ENCODE peak calls at places on chromosomes 13 and 19, in six cellular contexts. One of them, this sample, is unnamed.

GRCh38 chr19:16381756-16382401 is 57.3 kb downstream of the KLF2 start:
- DNase-seq in mammary epithelial cell: no peak
- DNase-seq in ascending aorta: peak; percentile 94
- DNase-seq in pancreas: no peak
- DNase-seq in IMR-90: no peak
- DNase-seq in CD8-positive, alpha-beta T cell: no peak
- DNase-seq in this sample: peak; percentile 97

GRCh38 chr19:35797663-35798062 is 15.0 kb downstream of the PRODH2 start:
- DNase-seq in mammary epithelial cell: no peak
- DNase-seq in ascending aorta: no peak
- DNase-seq in pancreas: no peak
- DNase-seq in IMR-90: no peak
- DNase-seq in CD8-positive, alpha-beta T cell: no peak
- DNase-seq in this sample: no peak

GRCh38 chr19:58581227-58582141 is 8.3 kb upstream of the MZF1 start:
- DNase-seq in mammary epithelial cell: peak; percentile 72
- DNase-seq in ascending aorta: peak; percentile 49
- DNase-seq in pancreas: peak; percentile 68
- DNase-seq in IMR-90: peak; percentile 91
- DNase-seq in CD8-positive, alpha-beta T cell: peak; percentile 92
- DNase-seq in this sample: peak; percentile 93

GRCh38 chr19:14061751-14062557 is at the start of gene PALM3:
- DNase-seq in mammary epithelial cell: no peak
- DNase-seq in ascending aorta: no peak
- DNase-seq in pancreas: peak; percentile 95
- DNase-seq in IMR-90: no peak
- DNase-seq in CD8-positive, alpha-beta T cell: no peak
- DNase-seq in this sample: no peak

GRCh38 chr19:41792513-41793413 is 3.6 kb upstream of the CEACAM3 start:
- DNase-seq in mammary epithelial cell: peak; percentile 35
- DNase-seq in ascending aorta: no peak
- DNase-seq in pancreas: peak; percentile 27
- DNase-seq in IMR-90: peak; percentile 36
- DNase-seq in CD8-positive, alpha-beta T cell: peak; percentile 69
- DNase-seq in this sample: peak; percentile 58

GRCh38 chr19:29271911-29272310 is 59.0 kb upstream of the UQCRFS1 start:
- DNase-seq in mammary epithelial cell: no peak
- DNase-seq in ascending aorta: no peak
- DNase-seq in pancreas: no peak
- DNase-seq in IMR-90: no peak
- DNase-seq in CD8-positive, alpha-beta T cell: no peak
- DNase-seq in this sample: no peak

GRCh38 chr13:45472171-45472705 is 7.5 kb downstream of the COG3 start:
- DNase-seq in mammary epithelial cell: no peak
- DNase-seq in ascending aorta: no peak
- DNase-seq in pancreas: no peak
- DNase-seq in IMR-90: peak; percentile 20
- DNase-seq in CD8-positive, alpha-beta T cell: no peak
- DNase-seq in this sample: no peak

GRCh38 chr19:14347999-14348889 is 33.0 kb upstream of the ADGRE5 start:
- DNase-seq in mammary epithelial cell: peak; percentile 26
- DNase-seq in ascending aorta: no peak
- DNase-seq in pancreas: peak; percentile 25
- DNase-seq in IMR-90: no peak
- DNase-seq in CD8-positive, alpha-beta T cell: peak; percentile 72
- DNase-seq in this sample: peak; percentile 80

GRCh38 chr13:57996717-57997116 is 365.2 kb downstream of the PCDH17 start:
- DNase-seq in mammary epithelial cell: no peak
- DNase-seq in ascending aorta: no peak
- DNase-seq in pancreas: no peak
- DNase-seq in IMR-90: no peak
- DNase-seq in CD8-positive, alpha-beta T cell: no peak
- DNase-seq in this sample: no peak

GRCh38 chr19:23522431-23522830 is 127.2 kb upstream of the ZNF91 start:
- DNase-seq in mammary epithelial cell: peak; percentile 66
- DNase-seq in ascending aorta: no peak
- DNase-seq in pancreas: no peak
- DNase-seq in IMR-90: no peak
- DNase-seq in CD8-positive, alpha-beta T cell: no peak
- DNase-seq in this sample: no peak

GRCh38 chr19:34644991-34645461 is 31.9 kb downstream of the SCGB2B2 start:
- DNase-seq in mammary epithelial cell: no peak
- DNase-seq in ascending aorta: no peak
- DNase-seq in pancreas: no peak
- DNase-seq in IMR-90: no peak
- DNase-seq in CD8-positive, alpha-beta T cell: no peak
- DNase-seq in this sample: no peak

GRCh38 chr13:48555441-48555840 is 22.6 kb upstream of the RCBTB2 start:
- DNase-seq in mammary epithelial cell: no peak
- DNase-seq in ascending aorta: no peak
- DNase-seq in pancreas: no peak
- DNase-seq in IMR-90: no peak
- DNase-seq in CD8-positive, alpha-beta T cell: no peak
- DNase-seq in this sample: no peak

GRCh38 chr13:110829486-110829885 is 85.4 kb downstream of the ANKRD10 start:
- DNase-seq in mammary epithelial cell: no peak
- DNase-seq in ascending aorta: no peak
- DNase-seq in pancreas: no peak
- DNase-seq in IMR-90: no peak
- DNase-seq in CD8-positive, alpha-beta T cell: no peak
- DNase-seq in this sample: no peak

DNA sequence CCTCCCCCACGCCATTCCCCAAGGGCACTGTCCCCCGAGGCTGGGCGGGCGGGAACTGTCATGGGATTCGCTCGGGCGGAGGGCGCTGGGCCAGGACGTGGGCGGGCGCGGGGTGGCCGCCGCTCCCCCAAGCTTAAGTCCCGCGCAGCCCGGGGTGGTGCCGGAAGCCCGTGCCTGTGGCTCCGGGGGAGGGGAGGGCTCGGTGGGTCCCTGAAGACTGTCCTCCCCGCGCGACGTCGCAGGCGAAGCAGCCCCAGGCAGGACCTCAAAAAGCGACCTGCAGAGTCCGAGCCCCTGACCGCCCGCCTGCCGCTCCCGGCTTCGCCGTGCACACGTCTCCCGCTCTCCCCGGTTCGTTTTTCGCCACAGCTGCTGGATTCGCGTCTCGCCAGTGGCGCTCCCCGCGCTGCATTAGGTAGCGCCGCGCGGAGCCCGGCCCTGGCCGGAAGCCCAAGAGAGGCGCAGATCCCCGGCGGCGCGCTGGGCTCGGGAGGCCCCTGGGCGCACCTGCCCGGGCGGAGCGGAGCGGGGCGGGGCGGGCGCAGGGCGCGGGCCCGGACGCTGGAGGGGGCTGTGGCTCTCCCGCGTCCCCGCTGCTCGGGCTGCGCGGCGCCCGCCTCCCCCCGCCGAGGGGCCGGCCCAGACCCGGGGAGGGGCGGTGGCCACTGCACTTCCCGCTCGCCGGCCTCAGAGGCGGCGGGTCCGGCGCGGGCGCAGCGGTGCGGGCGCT is at the start of gene FARP1:
- DNase-seq in mammary epithelial cell: peak; percentile 77
- DNase-seq in ascending aorta: no peak
- DNase-seq in pancreas: peak; percentile 86
- DNase-seq in IMR-90: peak; percentile 65
- DNase-seq in CD8-positive, alpha-beta T cell: no peak
- DNase-seq in this sample: peak; percentile 76
- TF ChIP-seq CTCF in mammary epithelial cell: no peak
- TF ChIP-seq CTCF in ascending aorta: peak; percentile 57
- TF ChIP-seq CTCF in pancreas: no peak
- TF ChIP-seq CTCF in IMR-90: peak; percentile 66
- TF ChIP-seq CTCF in CD8-positive, alpha-beta T cell: no peak
- TF ChIP-seq CTCF in this sample: peak; percentile 47

GRCh38 chr19:54521022-54521859 is 18.6 kb downstream of the LAIR2 start:
- DNase-seq in mammary epithelial cell: no peak
- DNase-seq in ascending aorta: no peak
- DNase-seq in pancreas: no peak
- DNase-seq in IMR-90: no peak
- DNase-seq in CD8-positive, alpha-beta T cell: no peak
- DNase-seq in this sample: no peak
- H3K9me3 ChIP-seq in mammary epithelial cell: peaks cover 14% of the 10 kb centered on the region
- H3K9me3 ChIP-seq in ascending aorta: no peaks in the 10 kb centered on the region
- H3K9me3 ChIP-seq in pancreas: no peaks in the 10 kb centered on the region
- H3K9me3 ChIP-seq in IMR-90: peaks cover 16% of the 10 kb centered on the region
- H3K9me3 ChIP-seq in CD8-positive, alpha-beta T cell: no peaks in the 10 kb centered on the region
- H3K9me3 ChIP-seq in this sample: no peaks in the 10 kb centered on the region

DNA sequence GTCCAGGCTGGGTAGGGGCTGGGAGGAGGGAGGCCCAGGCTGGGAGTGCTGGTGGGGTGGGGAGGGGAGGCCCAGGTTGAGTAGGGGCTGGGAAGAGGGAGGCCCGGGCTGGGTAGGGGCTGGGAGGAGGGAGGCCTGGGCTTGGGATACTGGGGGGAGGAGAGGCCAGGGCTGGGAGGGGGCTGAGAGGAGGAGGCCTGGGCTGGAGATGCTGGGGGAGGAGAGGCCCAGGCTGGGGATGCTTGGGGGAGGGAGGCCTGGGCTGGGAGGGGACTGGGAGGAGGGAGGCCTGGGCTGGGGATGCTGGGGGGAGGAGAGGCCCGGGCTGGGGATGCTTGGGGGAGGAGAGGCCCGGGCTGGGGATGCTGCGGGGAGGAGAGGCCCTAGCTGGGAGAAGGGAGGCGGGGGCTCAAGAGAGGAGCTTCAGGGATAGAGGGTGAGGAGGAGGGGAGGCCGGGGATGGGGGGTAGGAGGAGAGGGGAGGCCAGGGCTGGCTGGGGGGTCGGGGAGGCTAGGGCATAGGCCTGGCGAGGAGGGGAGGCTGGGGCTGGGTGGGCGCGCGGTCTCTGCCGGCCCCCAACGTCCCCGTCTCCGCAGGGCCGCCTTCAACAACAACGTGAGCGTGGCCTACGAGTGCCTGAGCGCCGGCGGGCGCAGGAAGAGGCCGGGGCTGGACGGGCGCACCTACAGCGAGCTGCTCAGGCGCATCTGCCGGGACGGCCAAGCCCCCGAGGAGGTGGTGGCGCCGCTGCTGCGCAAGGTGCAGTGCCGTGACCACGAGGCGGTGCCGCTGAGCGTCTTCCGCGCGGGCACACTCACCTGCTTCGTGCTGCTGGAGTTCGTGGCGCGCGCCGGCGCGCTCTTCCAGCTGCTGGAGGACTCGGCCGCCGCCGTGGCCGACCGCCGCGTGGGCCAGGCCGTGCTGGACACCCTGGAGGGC is 11.3 kb downstream of the TPGS1 start:
- DNase-seq in mammary epithelial cell: no peak
- DNase-seq in ascending aorta: no peak
- DNase-seq in pancreas: no peak
- DNase-seq in IMR-90: peak; percentile 63
- DNase-seq in CD8-positive, alpha-beta T cell: peak; percentile 79
- DNase-seq in this sample: peak; percentile 48
- TF ChIP-seq CTCF in mammary epithelial cell: no peak
- TF ChIP-seq CTCF in ascending aorta: no peak
- TF ChIP-seq CTCF in pancreas: no peak
- TF ChIP-seq CTCF in IMR-90: no peak
- TF ChIP-seq CTCF in CD8-positive, alpha-beta T cell: peak; percentile 46
- TF ChIP-seq CTCF in this sample: no peak

DNA sequence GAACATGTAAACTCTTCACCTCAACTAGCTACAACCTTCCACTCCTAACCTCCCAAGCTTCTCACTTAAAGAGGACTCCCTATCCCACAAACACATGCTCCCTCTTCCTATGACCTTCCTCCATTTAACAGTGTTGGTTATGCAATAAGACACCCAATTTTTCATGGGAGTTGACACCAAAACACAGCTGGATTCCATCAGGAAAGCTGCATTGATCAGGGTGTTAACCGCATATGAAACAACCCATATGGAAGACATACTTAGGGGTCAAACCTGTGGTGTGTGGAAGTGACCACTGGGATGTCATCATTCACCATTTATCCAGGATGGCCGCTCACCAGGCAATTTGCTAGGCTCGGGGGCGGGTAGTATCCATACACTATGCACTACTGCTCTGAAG is 21.9 kb downstream of the ZNF473 start:
- DNase-seq in mammary epithelial cell: no peak
- DNase-seq in ascending aorta: no peak
- DNase-seq in pancreas: no peak
- DNase-seq in IMR-90: peak; percentile 31
- DNase-seq in CD8-positive, alpha-beta T cell: no peak
- DNase-seq in this sample: no peak
- H3K9me3 ChIP-seq in mammary epithelial cell: peaks cover 72% of the 10 kb centered on the region
- H3K9me3 ChIP-seq in ascending aorta: peaks cover 81% of the 10 kb centered on the region
- H3K9me3 ChIP-seq in pancreas: no peaks in the 10 kb centered on the region
- H3K9me3 ChIP-seq in IMR-90: peaks cover 48% of the 10 kb centered on the region
- H3K9me3 ChIP-seq in CD8-positive, alpha-beta T cell: peaks cover 17% of the 10 kb centered on the region
- H3K9me3 ChIP-seq in this sample: peaks cover 53% of the 10 kb centered on the region

GRCh38 chr19:11408591-11408990 is 10.5 kb downstream of the RGL3 start:
- DNase-seq in mammary epithelial cell: no peak
- DNase-seq in ascending aorta: no peak
- DNase-seq in pancreas: no peak
- DNase-seq in IMR-90: no peak
- DNase-seq in CD8-positive, alpha-beta T cell: no peak
- DNase-seq in this sample: no peak

GRCh38 chr19:11410682-11411081 is 8.4 kb downstream of the RGL3 start:
- DNase-seq in mammary epithelial cell: peak; percentile 36
- DNase-seq in ascending aorta: no peak
- DNase-seq in pancreas: no peak
- DNase-seq in IMR-90: peak; percentile 37
- DNase-seq in CD8-positive, alpha-beta T cell: no peak
- DNase-seq in this sample: no peak

GRCh38 chr19:11401808-11402543 is 17.1 kb downstream of the RGL3 start:
- DNase-seq in mammary epithelial cell: no peak
- DNase-seq in ascending aorta: no peak
- DNase-seq in pancreas: no peak
- DNase-seq in IMR-90: no peak
- DNase-seq in CD8-positive, alpha-beta T cell: no peak
- DNase-seq in this sample: no peak

GRCh38 chr19:11404588-11405258 is 14.4 kb downstream of the RGL3 start:
- DNase-seq in mammary epithelial cell: no peak
- DNase-seq in ascending aorta: no peak
- DNase-seq in pancreas: no peak
- DNase-seq in IMR-90: no peak
- DNase-seq in CD8-positive, alpha-beta T cell: no peak
- DNase-seq in this sample: no peak

GRCh38 chr19:11405846-11406643 is 13.1 kb downstream of the RGL3 start:
- DNase-seq in mammary epithelial cell: peak; percentile 24
- DNase-seq in ascending aorta: no peak
- DNase-seq in pancreas: no peak
- DNase-seq in IMR-90: no peak
- DNase-seq in CD8-positive, alpha-beta T cell: peak; percentile 40
- DNase-seq in this sample: no peak
- TF ChIP-seq CTCF in mammary epithelial cell: peak; percentile 21
- TF ChIP-seq CTCF in ascending aorta: no peak
- TF ChIP-seq CTCF in pancreas: no peak
- TF ChIP-seq CTCF in IMR-90: no peak
- TF ChIP-seq CTCF in CD8-positive, alpha-beta T cell: no peak
- TF ChIP-seq CTCF in this sample: no peak

DNA sequence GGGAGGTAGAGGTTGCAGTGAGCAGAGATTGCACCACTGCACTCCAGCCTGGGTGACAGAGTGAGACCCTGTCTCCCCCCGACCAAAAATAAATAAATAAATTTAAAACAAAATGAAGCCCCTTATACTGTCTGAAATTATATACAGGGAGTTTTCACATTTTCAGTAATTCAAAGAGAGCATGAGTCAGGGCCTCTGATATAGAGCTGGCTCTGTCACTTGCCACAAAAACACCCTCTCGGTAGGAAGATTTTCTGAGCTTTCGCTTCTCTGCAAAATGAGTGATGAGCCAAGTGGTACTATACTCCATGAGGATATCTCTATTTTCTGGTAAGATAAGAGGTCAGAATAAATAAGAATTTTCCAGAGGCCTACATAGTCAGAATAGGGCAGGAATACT is 462.9 kb downstream of the COG6 start:
- DNase-seq in mammary epithelial cell: no peak
- DNase-seq in ascending aorta: no peak
- DNase-seq in pancreas: no peak
- DNase-seq in IMR-90: no peak
- DNase-seq in CD8-positive, alpha-beta T cell: no peak
- DNase-seq in this sample: no peak
- H3K9me3 ChIP-seq in mammary epithelial cell: peaks cover 4% of the 10 kb centered on the region
- H3K9me3 ChIP-seq in ascending aorta: no peaks in the 10 kb centered on the region
- H3K9me3 ChIP-seq in pancreas: no peaks in the 10 kb centered on the region
- H3K9me3 ChIP-seq in IMR-90: no peaks in the 10 kb centered on the region
- H3K9me3 ChIP-seq in CD8-positive, alpha-beta T cell: no peaks in the 10 kb centered on the region
- H3K9me3 ChIP-seq in this sample: peaks cover 3% of the 10 kb centered on the region